ENCODE peak calls at places on chromosome 4, in seven cellular contexts. One of them, this sample, is unnamed. For H3K9me3, the result is how much of the 10 kb centered on the place peaks cover.

GRCh38 chr4:74016068-74016467 is 17.6 kb upstream of the CXCL5 start:
- DNase-seq in naive thymus-derived CD4-positive, alpha-beta T cell: peak
- DNase-seq in lower lobe of right lung: no peak
- DNase-seq in psoas muscle: no peak
- DNase-seq in mammary epithelial cell: peak
- DNase-seq in right atrium auricular region: no peak
- DNase-seq in CD4-positive, CD25-positive, alpha-beta regulatory T cell: no peak
- DNase-seq in this sample: no peak

GRCh38 chr4:123750044-123750443 is 353.4 kb downstream of the SPRY1 start:
- DNase-seq in naive thymus-derived CD4-positive, alpha-beta T cell: no peak
- DNase-seq in lower lobe of right lung: no peak
- DNase-seq in psoas muscle: no peak
- DNase-seq in mammary epithelial cell: no peak
- DNase-seq in right atrium auricular region: no peak
- DNase-seq in CD4-positive, CD25-positive, alpha-beta regulatory T cell: no peak
- DNase-seq in this sample: peak

GRCh38 chr4:75248770-75249467 is 265.3 kb downstream of the RCHY1 start:
- DNase-seq in naive thymus-derived CD4-positive, alpha-beta T cell: no peak
- DNase-seq in lower lobe of right lung: no peak
- DNase-seq in psoas muscle: no peak
- DNase-seq in mammary epithelial cell: peak
- DNase-seq in right atrium auricular region: no peak
- DNase-seq in CD4-positive, CD25-positive, alpha-beta regulatory T cell: no peak
- DNase-seq in this sample: no peak

GRCh38 chr4:8940792-8941491 is 69.3 kb upstream of the HMX1 start:
- DNase-seq in naive thymus-derived CD4-positive, alpha-beta T cell: no peak
- DNase-seq in lower lobe of right lung: no peak
- DNase-seq in psoas muscle: no peak
- DNase-seq in mammary epithelial cell: no peak
- DNase-seq in right atrium auricular region: peak
- DNase-seq in CD4-positive, CD25-positive, alpha-beta regulatory T cell: no peak
- DNase-seq in this sample: no peak

GRCh38 chr4:81724925-81725329 is 253.2 kb upstream of the RASGEF1B start:
- DNase-seq in naive thymus-derived CD4-positive, alpha-beta T cell: no peak
- DNase-seq in lower lobe of right lung: peak
- DNase-seq in psoas muscle: peak
- DNase-seq in mammary epithelial cell: peak
- DNase-seq in right atrium auricular region: peak
- DNase-seq in CD4-positive, CD25-positive, alpha-beta regulatory T cell: peak
- DNase-seq in this sample: no peak

GRCh38 chr4:82782626-82783025 is 16.0 kb downstream of the SCD5 start:
- DNase-seq in naive thymus-derived CD4-positive, alpha-beta T cell: no peak
- DNase-seq in lower lobe of right lung: no peak
- DNase-seq in psoas muscle: no peak
- DNase-seq in mammary epithelial cell: peak
- DNase-seq in right atrium auricular region: no peak
- DNase-seq in CD4-positive, CD25-positive, alpha-beta regulatory T cell: no peak
- DNase-seq in this sample: no peak

GRCh38 chr4:188297873-188298272 is 158.6 kb downstream of the TRIML1 start:
- DNase-seq in naive thymus-derived CD4-positive, alpha-beta T cell: no peak
- DNase-seq in lower lobe of right lung: no peak
- DNase-seq in psoas muscle: no peak
- DNase-seq in mammary epithelial cell: peak
- DNase-seq in right atrium auricular region: no peak
- DNase-seq in CD4-positive, CD25-positive, alpha-beta regulatory T cell: no peak
- DNase-seq in this sample: peak

GRCh38 chr4:185847352-185848078 is 35.5 kb upstream of the SORBS2 start:
- DNase-seq in naive thymus-derived CD4-positive, alpha-beta T cell: no peak
- DNase-seq in lower lobe of right lung: no peak
- DNase-seq in psoas muscle: no peak
- DNase-seq in mammary epithelial cell: peak
- DNase-seq in right atrium auricular region: no peak
- DNase-seq in CD4-positive, CD25-positive, alpha-beta regulatory T cell: no peak
- DNase-seq in this sample: peak

GRCh38 chr4:111937368-111937767 is 207.9 kb upstream of the FAM241A start:
- DNase-seq in naive thymus-derived CD4-positive, alpha-beta T cell: no peak
- DNase-seq in lower lobe of right lung: no peak
- DNase-seq in psoas muscle: no peak
- DNase-seq in mammary epithelial cell: peak
- DNase-seq in right atrium auricular region: no peak
- DNase-seq in CD4-positive, CD25-positive, alpha-beta regulatory T cell: no peak
- DNase-seq in this sample: peak

GRCh38 chr4:35511851-35512250 is 732.5 kb downstream of the ARAP2 start:
- DNase-seq in naive thymus-derived CD4-positive, alpha-beta T cell: no peak
- DNase-seq in lower lobe of right lung: no peak
- DNase-seq in psoas muscle: no peak
- DNase-seq in mammary epithelial cell: peak
- DNase-seq in right atrium auricular region: no peak
- DNase-seq in CD4-positive, CD25-positive, alpha-beta regulatory T cell: no peak
- DNase-seq in this sample: no peak

GRCh38 chr4:94814237-94814636 is 56.5 kb downstream of the BMPR1B start:
- DNase-seq in naive thymus-derived CD4-positive, alpha-beta T cell: no peak
- DNase-seq in lower lobe of right lung: no peak
- DNase-seq in psoas muscle: no peak
- DNase-seq in mammary epithelial cell: no peak
- DNase-seq in right atrium auricular region: no peak
- DNase-seq in CD4-positive, CD25-positive, alpha-beta regulatory T cell: no peak
- DNase-seq in this sample: no peak

GRCh38 chr4:180655886-180656285 is 1587.3 kb upstream of the TENM3 start:
- DNase-seq in naive thymus-derived CD4-positive, alpha-beta T cell: no peak
- DNase-seq in lower lobe of right lung: no peak
- DNase-seq in psoas muscle: no peak
- DNase-seq in mammary epithelial cell: no peak
- DNase-seq in right atrium auricular region: no peak
- DNase-seq in CD4-positive, CD25-positive, alpha-beta regulatory T cell: no peak
- DNase-seq in this sample: no peak

GRCh38 chr4:147550626-147551250 is 66.5 kb upstream of the TMEM184C start:
- DNase-seq in naive thymus-derived CD4-positive, alpha-beta T cell: no peak
- DNase-seq in lower lobe of right lung: no peak
- DNase-seq in psoas muscle: no peak
- DNase-seq in mammary epithelial cell: peak
- DNase-seq in right atrium auricular region: no peak
- DNase-seq in CD4-positive, CD25-positive, alpha-beta regulatory T cell: peak
- DNase-seq in this sample: peak

GRCh38 chr4:154877110-154877760 is 96.2 kb downstream of the RBM46 start:
- DNase-seq in naive thymus-derived CD4-positive, alpha-beta T cell: no peak
- DNase-seq in lower lobe of right lung: no peak
- DNase-seq in psoas muscle: no peak
- DNase-seq in mammary epithelial cell: peak
- DNase-seq in right atrium auricular region: no peak
- DNase-seq in CD4-positive, CD25-positive, alpha-beta regulatory T cell: no peak
- DNase-seq in this sample: peak
- H3K9me3 ChIP-seq in naive thymus-derived CD4-positive, alpha-beta T cell: under half
- H3K9me3 ChIP-seq in lower lobe of right lung: under half
- H3K9me3 ChIP-seq in psoas muscle: under half
- H3K9me3 ChIP-seq in mammary epithelial cell: under half
- H3K9me3 ChIP-seq in right atrium auricular region: under half
- H3K9me3 ChIP-seq in CD4-positive, CD25-positive, alpha-beta regulatory T cell: under half
- H3K9me3 ChIP-seq in this sample: under half

DNA sequence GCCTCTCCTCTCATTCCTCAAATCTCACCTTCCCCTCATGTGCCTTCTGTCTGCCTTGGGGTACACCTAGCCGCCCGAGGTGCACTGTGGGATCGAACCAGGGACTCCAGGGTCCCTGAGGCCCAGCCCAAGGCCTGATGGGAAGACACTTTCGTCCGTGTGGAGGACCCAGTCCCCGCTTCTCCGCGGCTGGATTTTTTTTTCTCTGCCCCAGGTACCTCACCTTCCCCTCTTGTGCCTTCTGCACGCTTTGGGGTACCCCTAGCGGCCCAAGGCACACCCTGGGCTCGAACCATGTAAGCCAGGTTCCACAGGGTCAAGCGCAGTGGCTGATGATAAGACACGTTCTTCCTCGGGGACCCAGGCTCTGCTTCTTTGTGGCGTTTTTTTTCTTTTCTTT is 530.7 kb downstream of the CWH43 start:
- DNase-seq in naive thymus-derived CD4-positive, alpha-beta T cell: no peak
- DNase-seq in lower lobe of right lung: peak
- DNase-seq in psoas muscle: peak
- DNase-seq in mammary epithelial cell: no peak
- DNase-seq in right atrium auricular region: no peak
- DNase-seq in CD4-positive, CD25-positive, alpha-beta regulatory T cell: no peak
- DNase-seq in this sample: no peak
- H3K9me3 ChIP-seq in naive thymus-derived CD4-positive, alpha-beta T cell: under half
- H3K9me3 ChIP-seq in lower lobe of right lung: under half
- H3K9me3 ChIP-seq in psoas muscle: under half
- H3K9me3 ChIP-seq in mammary epithelial cell: under half
- H3K9me3 ChIP-seq in right atrium auricular region: under half
- H3K9me3 ChIP-seq in CD4-positive, CD25-positive, alpha-beta regulatory T cell: under half
- H3K9me3 ChIP-seq in this sample: under half

GRCh38 chr4:136581119-136581518 is 951.2 kb downstream of the PCDH18 start:
- DNase-seq in naive thymus-derived CD4-positive, alpha-beta T cell: no peak
- DNase-seq in lower lobe of right lung: no peak
- DNase-seq in psoas muscle: no peak
- DNase-seq in mammary epithelial cell: no peak
- DNase-seq in right atrium auricular region: no peak
- DNase-seq in CD4-positive, CD25-positive, alpha-beta regulatory T cell: no peak
- DNase-seq in this sample: no peak
- H3K9me3 ChIP-seq in naive thymus-derived CD4-positive, alpha-beta T cell: under half
- H3K9me3 ChIP-seq in lower lobe of right lung: under half
- H3K9me3 ChIP-seq in psoas muscle: under half
- H3K9me3 ChIP-seq in mammary epithelial cell: under half
- H3K9me3 ChIP-seq in right atrium auricular region: under half
- H3K9me3 ChIP-seq in CD4-positive, CD25-positive, alpha-beta regulatory T cell: under half
- H3K9me3 ChIP-seq in this sample: under half

DNA sequence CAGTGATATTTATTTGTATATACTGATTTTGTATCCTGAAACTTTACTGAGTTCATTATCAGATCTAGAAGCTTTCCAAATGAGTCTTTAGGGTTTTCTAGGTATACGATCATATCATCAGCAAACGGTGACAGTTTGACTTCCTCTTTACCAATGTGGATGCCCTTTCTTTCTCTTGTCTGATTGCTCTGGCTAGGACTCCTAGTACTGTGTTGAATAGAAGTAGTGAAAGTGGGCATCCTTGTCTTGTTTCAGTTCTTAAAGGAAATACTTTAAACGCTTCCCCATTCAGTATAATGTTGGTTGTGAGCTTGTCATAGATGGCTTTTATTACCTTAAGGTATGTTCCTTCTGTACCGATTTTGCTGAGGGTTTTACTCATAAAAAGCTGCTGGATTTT is 37.5 kb downstream of the CBR4 start:
- DNase-seq in naive thymus-derived CD4-positive, alpha-beta T cell: no peak
- DNase-seq in lower lobe of right lung: no peak
- DNase-seq in psoas muscle: no peak
- DNase-seq in mammary epithelial cell: no peak
- DNase-seq in right atrium auricular region: no peak
- DNase-seq in CD4-positive, CD25-positive, alpha-beta regulatory T cell: no peak
- DNase-seq in this sample: no peak
- H3K9me3 ChIP-seq in naive thymus-derived CD4-positive, alpha-beta T cell: under half
- H3K9me3 ChIP-seq in lower lobe of right lung: under half
- H3K9me3 ChIP-seq in psoas muscle: under half
- H3K9me3 ChIP-seq in mammary epithelial cell: under half
- H3K9me3 ChIP-seq in right atrium auricular region: under half
- H3K9me3 ChIP-seq in CD4-positive, CD25-positive, alpha-beta regulatory T cell: under half
- H3K9me3 ChIP-seq in this sample: under half

DNA sequence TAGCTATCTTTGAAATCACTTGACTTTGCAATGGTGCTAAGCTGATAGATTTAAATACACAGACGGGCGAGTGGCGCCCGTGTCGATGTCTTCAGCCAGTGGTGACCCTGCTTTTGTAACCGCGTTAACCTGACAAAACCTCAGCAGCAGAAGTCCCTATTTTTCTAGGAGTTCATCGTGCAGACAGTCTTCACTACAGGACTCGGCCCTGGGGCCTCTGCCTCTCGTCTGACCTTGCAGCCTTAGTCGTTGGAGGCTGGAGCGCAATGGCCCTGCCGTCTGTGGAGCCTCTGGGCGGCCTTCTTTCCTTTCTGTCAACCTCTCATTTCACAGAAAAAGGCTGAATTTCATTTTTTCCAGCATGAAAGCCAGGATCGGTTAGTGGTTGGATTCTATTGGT is 57.9 kb downstream of the CPLX1 start:
- DNase-seq in naive thymus-derived CD4-positive, alpha-beta T cell: no peak
- DNase-seq in lower lobe of right lung: peak
- DNase-seq in psoas muscle: peak
- DNase-seq in mammary epithelial cell: no peak
- DNase-seq in right atrium auricular region: no peak
- DNase-seq in CD4-positive, CD25-positive, alpha-beta regulatory T cell: no peak
- DNase-seq in this sample: no peak
- H3K9me3 ChIP-seq in naive thymus-derived CD4-positive, alpha-beta T cell: under half
- H3K9me3 ChIP-seq in lower lobe of right lung: under half
- H3K9me3 ChIP-seq in psoas muscle: under half
- H3K9me3 ChIP-seq in mammary epithelial cell: under half
- H3K9me3 ChIP-seq in right atrium auricular region: under half
- H3K9me3 ChIP-seq in CD4-positive, CD25-positive, alpha-beta regulatory T cell: under half
- H3K9me3 ChIP-seq in this sample: under half

GRCh38 chr4:56512166-56512565 is 6.6 kb downstream of the ARL9 start:
- DNase-seq in naive thymus-derived CD4-positive, alpha-beta T cell: no peak
- DNase-seq in lower lobe of right lung: no peak
- DNase-seq in psoas muscle: no peak
- DNase-seq in mammary epithelial cell: no peak
- DNase-seq in right atrium auricular region: no peak
- DNase-seq in CD4-positive, CD25-positive, alpha-beta regulatory T cell: no peak
- DNase-seq in this sample: peak

GRCh38 chr4:56511098-56511497 is 5.5 kb downstream of the ARL9 start:
- DNase-seq in naive thymus-derived CD4-positive, alpha-beta T cell: no peak
- DNase-seq in lower lobe of right lung: no peak
- DNase-seq in psoas muscle: no peak
- DNase-seq in mammary epithelial cell: no peak
- DNase-seq in right atrium auricular region: no peak
- DNase-seq in CD4-positive, CD25-positive, alpha-beta regulatory T cell: no peak
- DNase-seq in this sample: no peak

GRCh38 chr4:56513517-56513916 is 7.9 kb downstream of the ARL9 start:
- DNase-seq in naive thymus-derived CD4-positive, alpha-beta T cell: no peak
- DNase-seq in lower lobe of right lung: no peak
- DNase-seq in psoas muscle: no peak
- DNase-seq in mammary epithelial cell: no peak
- DNase-seq in right atrium auricular region: no peak
- DNase-seq in CD4-positive, CD25-positive, alpha-beta regulatory T cell: no peak
- DNase-seq in this sample: no peak
- H3K9me3 ChIP-seq in naive thymus-derived CD4-positive, alpha-beta T cell: under half
- H3K9me3 ChIP-seq in lower lobe of right lung: under half
- H3K9me3 ChIP-seq in psoas muscle: under half
- H3K9me3 ChIP-seq in mammary epithelial cell: under half
- H3K9me3 ChIP-seq in right atrium auricular region: under half
- H3K9me3 ChIP-seq in CD4-positive, CD25-positive, alpha-beta regulatory T cell: under half
- H3K9me3 ChIP-seq in this sample: under half

GRCh38 chr4:28267166-28267565 is 1406.5 kb downstream of the STIM2 start:
- DNase-seq in naive thymus-derived CD4-positive, alpha-beta T cell: no peak
- DNase-seq in lower lobe of right lung: no peak
- DNase-seq in psoas muscle: no peak
- DNase-seq in mammary epithelial cell: no peak
- DNase-seq in right atrium auricular region: no peak
- DNase-seq in CD4-positive, CD25-positive, alpha-beta regulatory T cell: no peak
- DNase-seq in this sample: no peak
- H3K9me3 ChIP-seq in naive thymus-derived CD4-positive, alpha-beta T cell: under half
- H3K9me3 ChIP-seq in lower lobe of right lung: under half
- H3K9me3 ChIP-seq in psoas muscle: under half
- H3K9me3 ChIP-seq in mammary epithelial cell: under half
- H3K9me3 ChIP-seq in right atrium auricular region: under half
- H3K9me3 ChIP-seq in CD4-positive, CD25-positive, alpha-beta regulatory T cell: under half
- H3K9me3 ChIP-seq in this sample: under half

DNA sequence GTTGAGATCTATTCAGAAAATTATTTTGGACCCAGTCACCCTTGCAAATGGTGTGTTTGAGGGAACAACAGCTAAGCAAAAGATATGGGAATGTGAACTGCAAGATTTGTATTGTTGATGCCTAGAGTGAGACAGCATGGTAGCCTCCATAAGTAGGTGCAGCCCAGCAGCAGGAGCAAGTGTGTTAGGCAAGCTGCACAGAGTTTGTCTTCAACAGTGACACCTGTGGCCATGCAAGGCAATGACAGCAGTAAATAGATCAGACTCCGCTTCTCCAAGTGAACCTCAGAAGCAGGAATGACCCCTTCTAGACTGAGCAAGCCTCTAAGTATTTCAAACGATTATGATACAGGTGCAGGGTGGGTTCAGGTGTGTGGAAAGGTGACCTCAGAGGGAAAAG is 133.4 kb upstream of the MSX1 start:
- DNase-seq in naive thymus-derived CD4-positive, alpha-beta T cell: no peak
- DNase-seq in lower lobe of right lung: no peak
- DNase-seq in psoas muscle: no peak
- DNase-seq in mammary epithelial cell: no peak
- DNase-seq in right atrium auricular region: no peak
- DNase-seq in CD4-positive, CD25-positive, alpha-beta regulatory T cell: no peak
- DNase-seq in this sample: no peak
- H3K9me3 ChIP-seq in naive thymus-derived CD4-positive, alpha-beta T cell: under half
- H3K9me3 ChIP-seq in lower lobe of right lung: under half
- H3K9me3 ChIP-seq in psoas muscle: under half
- H3K9me3 ChIP-seq in mammary epithelial cell: under half
- H3K9me3 ChIP-seq in right atrium auricular region: under half
- H3K9me3 ChIP-seq in CD4-positive, CD25-positive, alpha-beta regulatory T cell: under half
- H3K9me3 ChIP-seq in this sample: under half

This sample was measured in adipocyte.